ENCODE peak calls at places on chromosomes 11 and 22, in six cellular contexts. Q is OCI-LY7, G is uterus, Y is cardiac fibroblast, J is MM.1S, I is choroid plexus epithelial cell. L is an unnamed sample.

GRCh38 chr11:94504689-94505293 is 7.5 kb upstream of the C11orf97 start:
- DNase-seq in Q (peak), J (peak), I (peak), Y (peak), G (no peak), L (peak)

GRCh38 chr11:116615211-116615865 is 157.4 kb downstream of the BUD13 start:
- DNase-seq in G (no peak), Q (no peak), I (no peak), Y (no peak), J (no peak), L (no peak)

GRCh38 chr11:77166021-77166420 is 38.0 kb downstream of the MYO7A start:
- DNase-seq in J (no peak), Y (no peak), G (no peak), I (no peak), Q (no peak), L (no peak)

GRCh38 chr22:45997775-45998637 is 21.0 kb upstream of the WNT7B start:
- DNase-seq in G (no peak), Y (no peak), I (no peak), Q (no peak), J (peak), L (no peak)

GRCh38 chr11:74437441-74437840 is 29.9 kb downstream of the KCNE3 start:
- DNase-seq in Q (no peak), Y (peak), G (no peak), J (no peak), I (peak), L (peak)

GRCh38 chr22:36222887-36223450 is 16.4 kb downstream of the APOL2 start:
- DNase-seq in Y (no peak), G (no peak), I (no peak), J (no peak), Q (no peak), L (no peak)

GRCh38 chr11:23555085-23555484 is 694.8 kb upstream of the CCDC179 start:
- DNase-seq in Q (no peak), J (no peak), Y (peak), G (no peak), I (peak), L (peak)

GRCh38 chr11:121482231-121483129 is 29.7 kb upstream of the SORL1-AS1 start:
- DNase-seq in G (no peak), Q (peak), I (no peak), Y (peak), J (peak), L (no peak)

GRCh38 chr11:131977231-131977630 is 606.8 kb downstream of the NTM start:
- DNase-seq in Q (no peak), Y (peak), I (peak), G (no peak), J (no peak), L (peak)

GRCh38 chr11:122895591-122895990 is 13.0 kb downstream of the JHY start:
- DNase-seq in J (no peak), G (no peak), Q (no peak), Y (peak), I (no peak), L (no peak)

GRCh38 chr11:772429-773390 is 4.6 kb downstream of the GATD1 start:
- DNase-seq in G (no peak), I (no peak), Y (no peak), Q (no peak), J (no peak), L (no peak)

GRCh38 chr22:31814942-31815341 is 61.1 kb downstream of the DEPDC5 start:
- DNase-seq in Q (no peak), J (no peak), Y (no peak), I (no peak), G (no peak), L (no peak)

GRCh38 chr11:45796461-45796861 is 8.5 kb upstream of the SLC35C1 start:
- DNase-seq in G (no peak), J (no peak), I (no peak), Y (no peak), Q (no peak), L (no peak)

GRCh38 chr11:69888671-69889076 is 69.5 kb upstream of the FGF3 start:
- DNase-seq in G (peak), J (peak), I (peak), Q (peak), Y (peak), L (peak)

GRCh38 chr11:40370821-40371616 is 1088.4 kb downstream of the LRRC4C start:
- DNase-seq in I (no peak), G (no peak), Y (no peak), Q (no peak), J (no peak), L (no peak)

GRCh38 chr11:13134886-13135285 is 125.8 kb downstream of the RASSF10 start:
- DNase-seq in J (no peak), Q (no peak), G (no peak), I (no peak), Y (no peak), L (no peak)

GRCh38 chr11:62599069-62599696 is 2.5 kb downstream of the MTA2 start:
- DNase-seq in J (peak), Y (peak), Q (peak), G (peak), I (peak), L (peak)

GRCh38 chr11:61966673-61967176 is 709 bp downstream of the FTH1 start:
- DNase-seq in I (peak), G (no peak), Q (peak), Y (peak), J (peak), L (peak)

GRCh38 chr11:15805726-15806125 is 550.6 kb downstream of the SOX6 start:
- DNase-seq in I (no peak), G (no peak), Q (no peak), J (no peak), Y (no peak), L (no peak)
- TF ChIP-seq CTCF in I (no peak), G (no peak), Q (no peak), J (no peak), Y (no peak), L (no peak)

GRCh38 chr11:75894036-75894585 is 79.1 kb downstream of the UVRAG start:
- DNase-seq in Q (no peak), J (no peak), I (no peak), Y (no peak), G (no peak), L (no peak)

GRCh38 chr11:75888391-75888790 is 73.4 kb downstream of the UVRAG start:
- DNase-seq in I (no peak), Y (no peak), Q (no peak), J (no peak), G (no peak), L (no peak)

GRCh38 chr11:75896843-75897419 is 81.9 kb downstream of the UVRAG start:
- DNase-seq in Y (peak), J (peak), I (peak), Q (peak), G (no peak), L (peak)

GRCh38 chr11:75893202-75893601 is 78.2 kb downstream of the UVRAG start:
- DNase-seq in I (no peak), Q (no peak), G (no peak), J (no peak), Y (no peak), L (no peak)

DNA sequence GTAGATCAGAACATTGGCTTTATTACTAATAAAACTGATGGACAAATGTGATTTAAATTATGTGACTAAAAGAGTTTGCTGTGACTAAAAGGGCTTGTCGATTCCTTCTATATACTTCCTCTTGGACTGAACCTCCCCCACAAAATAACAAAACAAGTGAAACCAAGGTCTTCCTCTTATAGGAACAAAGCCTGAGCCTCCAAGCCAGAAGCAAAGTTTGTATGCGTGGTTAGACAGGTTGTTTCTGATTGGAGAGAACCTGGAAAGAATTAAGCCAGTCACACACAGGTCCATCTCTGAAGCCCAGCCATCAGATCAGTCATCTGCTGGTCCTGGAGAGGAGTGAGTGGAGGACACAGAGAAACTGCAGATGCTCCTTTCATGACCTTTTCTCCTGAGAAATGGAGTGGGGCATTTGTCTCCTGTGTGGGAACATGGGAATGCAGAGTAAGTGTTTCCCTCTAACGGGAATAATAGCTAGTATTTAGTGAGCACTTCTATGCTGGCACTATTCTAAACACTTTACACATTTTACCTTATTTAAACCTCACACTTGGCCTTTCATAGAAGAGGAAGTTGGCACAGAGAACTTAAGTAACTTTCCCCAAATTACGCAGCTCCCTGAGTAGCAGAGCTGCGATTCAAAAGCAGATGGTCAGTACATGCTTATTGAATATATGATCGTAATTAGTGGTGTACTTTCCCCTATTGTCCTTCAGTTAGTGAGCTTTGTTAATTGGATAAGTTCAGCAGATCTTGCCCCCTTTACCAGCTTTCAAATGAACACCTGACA is 77.1 kb downstream of the UVRAG start:
- DNase-seq in Q (peak), I (no peak), J (no peak), Y (no peak), G (no peak), L (no peak)
- H3K4me3 ChIP-seq in Q (peak), I (no peak), J (no peak), Y (no peak), G (no peak), L (no peak)

GRCh38 chr22:30430933-30431332 is 5.4 kb downstream of the MTFP1 start:
- DNase-seq in Y (no peak), Q (no peak), I (no peak), G (no peak), J (no peak), L (no peak)
- TF ChIP-seq CTCF in Y (no peak), Q (peak), I (peak), G (no peak), J (no peak), L (no peak)

GRCh38 chr22:34308101-34308500 is 387.8 kb upstream of the LARGE1 start:
- DNase-seq in Y (no peak), I (no peak), Q (no peak), G (no peak), J (no peak), L (no peak)

GRCh38 chr22:34301569-34301968 is 381.3 kb upstream of the LARGE1 start:
- DNase-seq in I (no peak), Q (no peak), G (no peak), J (no peak), Y (no peak), L (no peak)

GRCh38 chr22:34303656-34304055 is 383.4 kb upstream of the LARGE1 start:
- DNase-seq in J (no peak), G (no peak), Y (no peak), Q (no peak), I (no peak), L (no peak)

GRCh38 chr22:34306361-34306760 is 386.1 kb upstream of the LARGE1 start:
- DNase-seq in J (no peak), Y (no peak), I (no peak), G (no peak), Q (no peak), L (no peak)
- H3K4me3 ChIP-seq in J (no peak), Y (no peak), I (no peak), G (no peak), Q (no peak), L (no peak)

GRCh38 chr11:64356498-64357411 is 2.2 kb upstream of the RPS6KA4 start:
- DNase-seq in Y (peak), J (no peak), Q (peak), I (peak), G (no peak), L (peak)
- TF ChIP-seq CTCF in Y (peak), J (peak), Q (peak), I (peak), G (no peak), L (peak)

GRCh38 chr22:42549329-42550060 is 4.3 kb upstream of the SERHL2 start:
- DNase-seq in Q (peak), J (no peak), I (no peak), Y (no peak), G (no peak), L (no peak)
- H3K4me3 ChIP-seq in Q (no peak), J (no peak), I (no peak), Y (no peak), G (no peak), L (no peak)